ENCODE peak calls at places on chromosomes 4 and X, in nine cellular contexts. D, C, G, B, M, T, U, J and H are unnamed samples.
A peak's percentile ranks its signal among the peaks of the same experiment; 100 is the strongest.

GRCh38 chrX:2242326-2242725 is 258.4 kb downstream of the DHRSX start:
- DNase-seq in D (no peak), M (no peak), B (no peak), T (no peak), U (no peak), J (no peak), C (no peak), G (no peak), H (no peak)

GRCh38 chr4:188206783-188207182 is 67.5 kb downstream of the TRIML1 start:
- DNase-seq in J (no peak), B (no peak), D (no peak), G (no peak), U (no peak), M (no peak), C (no peak), T (no peak), H (no peak)

GRCh38 chr4:73967891-73968290 is 13.9 kb downstream of the PF4 start:
- DNase-seq in J (no peak), C (no peak), T (no peak), M (no peak), G (no peak), B (no peak), D (no peak), U (no peak), H (no peak)

GRCh38 chr4:66794635-66795034 is 750.7 kb downstream of the CENPC start:
- DNase-seq in G (no peak), J (no peak), C (no peak), D (no peak), M (no peak), U (no peak), B (no peak), T (no peak), H (no peak)

GRCh38 chr4:78889955-78890354 is 49.3 kb downstream of the PAQR3 start:
- DNase-seq in G (no peak), M (no peak), T (no peak), B (no peak), D (no peak), J (no peak), U (no peak), C (no peak), H (no peak)

GRCh38 chrX:111543212-111543762 is 31.8 kb downstream of the SERTM2 start:
- DNase-seq in G (no peak), B (no peak), J (peak; percentile 16), T (no peak), D (no peak), M (no peak), U (no peak), C (no peak), H (no peak)

GRCh38 chr4:84089652-84090437 is 409.2 kb downstream of the NKX6-1 start:
- DNase-seq in B (no peak), T (no peak), C (no peak), D (no peak), J (no peak), G (no peak), U (no peak), M (no peak), H (no peak)

GRCh38 chrX:53445977-53446376 is 11.8 kb upstream of the HSD17B10 start:
- DNase-seq in J (peak; percentile 60), D (peak; percentile 64), M (peak; percentile 40), T (no peak), B (peak; percentile 42), U (peak; percentile 28), C (no peak), G (peak; percentile 45), H (no peak)

GRCh38 chrX:150649096-150649870 is 43.9 kb upstream of the MTMR1 start:
- DNase-seq in C (no peak), B (no peak), G (peak; percentile 37), J (no peak), M (peak; percentile 77), D (peak; percentile 1), U (no peak), T (no peak), H (no peak)

GRCh38 chr4:8471211-8471875 is 30.8 kb downstream of the TRMT44 start:
- DNase-seq in C (no peak), U (no peak), B (no peak), D (no peak), G (no peak), J (no peak), T (no peak), M (no peak), H (no peak)

GRCh38 chrX:45710081-45710801 is 509.6 kb upstream of the DIPK2B start:
- DNase-seq in B (no peak), G (no peak), U (peak; percentile 5), C (no peak), J (no peak), D (peak; percentile 96), T (no peak), M (peak; percentile 80), H (no peak)

GRCh38 chr4:134147941-134148340 is 53.6 kb downstream of the PABPC4L start:
- DNase-seq in D (no peak), U (no peak), M (no peak), C (no peak), T (no peak), B (no peak), J (no peak), G (no peak), H (no peak)

GRCh38 chr4:14641871-14642270 is 360.4 kb upstream of the CPEB2 start:
- DNase-seq in B (no peak), T (no peak), G (no peak), U (no peak), D (no peak), C (no peak), J (no peak), M (no peak), H (no peak)

GRCh38 chrX:40152173-40152705 is 54.5 kb upstream of the BCOR start:
- DNase-seq in D (peak; percentile 35), U (no peak), C (no peak), T (peak; percentile 88), G (peak; percentile 59), M (no peak), J (peak; percentile 65), B (no peak), H (peak; percentile 36)

GRCh38 chr4:172952052-172952451 is 216.6 kb upstream of the GALNT7 start:
- DNase-seq in M (no peak), C (no peak), G (no peak), U (no peak), B (no peak), D (no peak), T (no peak), J (no peak), H (no peak)

GRCh38 chr4:101020956-101021355 is 326.4 kb downstream of the PPP3CA start:
- DNase-seq in J (no peak), D (peak; percentile 69), U (no peak), B (no peak), C (no peak), G (no peak), M (peak; percentile 35), T (no peak), H (peak; percentile 86)

GRCh38 chrX:74578137-74578536 is 36.3 kb downstream of the RLIM start:
- DNase-seq in J (no peak), B (no peak), U (no peak), G (no peak), M (no peak), T (no peak), C (no peak), D (no peak), H (no peak)
- H3K4me1 ChIP-seq in J (no peaks in the 10 kb centered on the region), B (no peaks in the 10 kb centered on the region), U (no peaks in the 10 kb centered on the region), G (no peaks in the 10 kb centered on the region), M (no peaks in the 10 kb centered on the region), T (no peaks in the 10 kb centered on the region), C (no peaks in the 10 kb centered on the region), D (no peaks in the 10 kb centered on the region), H (no peaks in the 10 kb centered on the region)

GRCh38 chrX:106752101-106752678 is 25.7 kb downstream of the RNF128 start:
- DNase-seq in G (no peak), T (no peak), U (no peak), C (no peak), D (peak; percentile 23), M (peak; percentile 22), J (peak; percentile 42), B (no peak), H (no peak)
- H3K4me1 ChIP-seq in G (no peaks in the 10 kb centered on the region), T (no peaks in the 10 kb centered on the region), U (no peaks in the 10 kb centered on the region), C (no peaks in the 10 kb centered on the region), D (no peaks in the 10 kb centered on the region), M (no peaks in the 10 kb centered on the region), J (no peaks in the 10 kb centered on the region), B (no peaks in the 10 kb centered on the region), H (no peaks in the 10 kb centered on the region)

GRCh38 chr4:2266821-2267220 is 4.9 kb upstream of the MXD4 start:
- DNase-seq in D (no peak), U (no peak), C (no peak), G (no peak), T (no peak), M (no peak), J (no peak), B (no peak), H (no peak)

GRCh38 chr4:2269206-2269531 is 7.3 kb upstream of the MXD4 start:
- DNase-seq in C (no peak), J (peak; percentile 26), D (no peak), M (no peak), T (peak; percentile 72), B (no peak), U (no peak), G (no peak), H (no peak)

GRCh38 chr4:2268357-2269205 is 6.7 kb upstream of the MXD4 start:
- DNase-seq in J (no peak), U (no peak), B (no peak), C (no peak), T (no peak), M (no peak), D (no peak), G (no peak), H (no peak)

GRCh38 chr4:2267320-2267811 is 5.5 kb upstream of the MXD4 start:
- DNase-seq in C (no peak), J (no peak), M (no peak), D (no peak), U (no peak), T (no peak), B (no peak), G (no peak), H (no peak)

DNA sequence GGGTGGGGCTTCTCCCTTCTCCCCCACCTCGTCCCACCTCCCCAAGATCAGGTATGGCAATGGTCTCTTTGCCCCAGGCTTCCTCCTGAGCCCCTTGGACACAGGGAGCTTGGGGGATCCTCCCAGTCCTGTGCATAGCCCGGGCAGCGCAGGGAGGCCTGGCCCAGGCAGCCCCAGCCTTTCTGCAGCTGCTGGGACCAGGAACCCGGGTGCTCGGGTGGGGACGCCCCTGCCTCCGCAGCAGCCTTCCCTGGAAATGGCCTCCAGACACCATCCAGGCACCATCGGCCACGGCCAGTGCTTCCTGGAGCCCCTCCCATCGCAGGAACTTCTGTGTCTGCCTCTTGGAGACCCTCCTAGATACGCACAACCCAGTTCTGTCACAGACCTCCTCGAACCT is 5.9 kb upstream of the MXD4 start:
- DNase-seq in T (no peak), B (no peak), J (no peak), G (no peak), C (no peak), D (no peak), U (no peak), M (no peak), H (no peak)
- H3K4me1 ChIP-seq in T (peaks cover 14% of the 10 kb centered on the region), B (no peaks in the 10 kb centered on the region), J (peaks cover 26% of the 10 kb centered on the region), G (peaks cover 32% of the 10 kb centered on the region), C (no peaks in the 10 kb centered on the region), D (peaks cover under 1% of the 10 kb centered on the region), U (no peaks in the 10 kb centered on the region), M (peaks cover 5% of the 10 kb centered on the region), H (peaks cover 3% of the 10 kb centered on the region)

GRCh38 chrX:68834371-68835103 is 5.7 kb downstream of the EFNB1 start:
- DNase-seq in D (no peak), M (no peak), U (no peak), G (no peak), T (no peak), J (no peak), C (no peak), B (no peak), H (no peak)
- H3K4me1 ChIP-seq in D (peaks cover 23% of the 10 kb centered on the region), M (no peaks in the 10 kb centered on the region), U (no peaks in the 10 kb centered on the region), G (no peaks in the 10 kb centered on the region), T (peaks cover 7% of the 10 kb centered on the region), J (peaks cover 8% of the 10 kb centered on the region), C (peaks cover 4% of the 10 kb centered on the region), B (peaks cover 9% of the 10 kb centered on the region), H (peaks cover 25% of the 10 kb centered on the region)